ENCODE peak calls at places on chromosomes 5 and 9, in six cellular contexts. F is RPMI8226, P is ureter, O is glutamatergic neuron, M is ACHN, L is cerebellum. H is an unnamed sample.

GRCh38 chr9:106878943-106879916 is 16.3 kb downstream of the ZNF462 start:
- DNase-seq in P (peak; percentile 70), F (peak; percentile 5), M (no peak), O (peak; percentile 68), L (no peak), H (no peak)

GRCh38 chr5:123528059-123528458 is 16.1 kb downstream of the CSNK1G3 start:
- DNase-seq in L (no peak), M (no peak), F (no peak), O (no peak), P (no peak), H (no peak)

GRCh38 chr5:56763711-56764466 is 51.5 kb upstream of the MAP3K1 start:
- DNase-seq in O (no peak), L (peak; percentile 47), F (peak; percentile 13), P (no peak), M (no peak), H (no peak)

GRCh38 chr5:147223343-147223742 is 11.5 kb upstream of the STK32A start:
- DNase-seq in M (no peak), F (no peak), O (no peak), P (no peak), L (no peak), H (no peak)

GRCh38 chr9:112334319-112334828 is 955 bp upstream of the PTBP3 start:
- DNase-seq in F (peak; percentile 14), M (peak; percentile 31), L (no peak), O (no peak), P (peak; percentile 50), H (no peak)

GRCh38 chr9:34337404-34337803 is 8.0 kb downstream of the NUDT2 start:
- DNase-seq in O (no peak), P (no peak), F (no peak), L (no peak), M (no peak), H (no peak)

GRCh38 chr5:131634666-131634995 is 398 bp downstream of the RAPGEF6 start:
- DNase-seq in F (peak; percentile 72), M (peak; percentile 64), L (no peak), P (peak; percentile 64), O (peak; percentile 76), H (peak; percentile 94)

GRCh38 chr5:105954341-105954740 is 1716.4 kb downstream of the EFNA5 start:
- DNase-seq in L (no peak), F (no peak), M (no peak), O (no peak), P (no peak), H (no peak)

H was measured in esophagus muscularis mucosa.